ENCODE peak calls at places on chromosomes 16 and 17, in seven cellular contexts. V is uterus, M is ascending aorta, E is upper lobe of right lung, J is tibial artery, A is neural progenitor cell, I is body of pancreas. Q is an unnamed sample.

GRCh38 chr17:77948690-77949114 is 9.8 kb upstream of the TNRC6C start:
- DNase-seq in V (no peak), M (no peak), E (no peak), J (no peak), A (peak), I (no peak), Q (peak)

GRCh38 chr16:65655802-65656201 is 533.9 kb upstream of the CDH11 start:
- DNase-seq in V (no peak), M (no peak), E (no peak), J (no peak), A (peak), I (no peak), Q (no peak)

GRCh38 chr16:88116121-88116900 is 165.1 kb downstream of the BANP start:
- DNase-seq in V (no peak), M (no peak), E (no peak), J (no peak), A (no peak), I (no peak), Q (peak)

GRCh38 chr16:19116711-19117449 is 3.1 kb downstream of the ITPRIPL2 start:
- DNase-seq in V (no peak), M (no peak), E (no peak), J (no peak), A (no peak), I (no peak), Q (no peak)

GRCh38 chr16:73265124-73265838 is 217.4 kb upstream of the ZFHX3 start:
- DNase-seq in V (no peak), M (no peak), E (no peak), J (no peak), A (no peak), I (peak), Q (no peak)

GRCh38 chr16:10130482-10130996 is 51.7 kb downstream of the GRIN2A start:
- DNase-seq in V (no peak), M (no peak), E (no peak), J (no peak), A (no peak), I (no peak), Q (no peak)

GRCh38 chr16:14658063-14658462 is 25.3 kb downstream of the BFAR start:
- DNase-seq in V (no peak), M (no peak), E (no peak), J (no peak), A (no peak), I (no peak), Q (no peak)

GRCh38 chr16:81189100-81189664 is 49.3 kb upstream of the BCO1 start:
- DNase-seq in V (peak), M (no peak), E (peak), J (peak), A (no peak), I (peak), Q (peak)

GRCh38 chr16:5007256-5007655 is 26.5 kb downstream of the NAGPA start:
- DNase-seq in V (no peak), M (no peak), E (no peak), J (no peak), A (no peak), I (no peak), Q (no peak)

GRCh38 chr16:66026211-66026610 is 340.3 kb upstream of the CDH5 start:
- DNase-seq in V (no peak), M (no peak), E (no peak), J (no peak), A (peak), I (no peak), Q (no peak)

GRCh38 chr17:74943808-74944522 is 8.3 kb downstream of the OTOP3 start:
- DNase-seq in V (no peak), M (no peak), E (no peak), J (no peak), A (no peak), I (no peak), Q (no peak)

GRCh38 chr17:14427914-14428639 is 127.2 kb downstream of the HS3ST3B1 start:
- DNase-seq in V (no peak), M (no peak), E (no peak), J (no peak), A (no peak), I (no peak), Q (no peak)

GRCh38 chr17:56358651-56359050 is 205.4 kb downstream of the ANKFN1 start:
- DNase-seq in V (no peak), M (no peak), E (no peak), J (no peak), A (no peak), I (no peak), Q (no peak)

GRCh38 chr17:80365001-80365965 is 49.7 kb upstream of the ENDOV start:
- DNase-seq in V (no peak), M (no peak), E (no peak), J (peak), A (no peak), I (no peak), Q (no peak)

GRCh38 chr17:21345236-21345635 is 30.9 kb upstream of the KCNJ12 start:
- DNase-seq in V (peak), M (no peak), E (peak), J (no peak), A (no peak), I (no peak), Q (no peak)

GRCh38 chr17:18182978-18183333 is 672 bp upstream of the ALKBH5 start:
- DNase-seq in V (peak), M (peak), E (peak), J (peak), A (no peak), I (peak), Q (peak)

DNA sequence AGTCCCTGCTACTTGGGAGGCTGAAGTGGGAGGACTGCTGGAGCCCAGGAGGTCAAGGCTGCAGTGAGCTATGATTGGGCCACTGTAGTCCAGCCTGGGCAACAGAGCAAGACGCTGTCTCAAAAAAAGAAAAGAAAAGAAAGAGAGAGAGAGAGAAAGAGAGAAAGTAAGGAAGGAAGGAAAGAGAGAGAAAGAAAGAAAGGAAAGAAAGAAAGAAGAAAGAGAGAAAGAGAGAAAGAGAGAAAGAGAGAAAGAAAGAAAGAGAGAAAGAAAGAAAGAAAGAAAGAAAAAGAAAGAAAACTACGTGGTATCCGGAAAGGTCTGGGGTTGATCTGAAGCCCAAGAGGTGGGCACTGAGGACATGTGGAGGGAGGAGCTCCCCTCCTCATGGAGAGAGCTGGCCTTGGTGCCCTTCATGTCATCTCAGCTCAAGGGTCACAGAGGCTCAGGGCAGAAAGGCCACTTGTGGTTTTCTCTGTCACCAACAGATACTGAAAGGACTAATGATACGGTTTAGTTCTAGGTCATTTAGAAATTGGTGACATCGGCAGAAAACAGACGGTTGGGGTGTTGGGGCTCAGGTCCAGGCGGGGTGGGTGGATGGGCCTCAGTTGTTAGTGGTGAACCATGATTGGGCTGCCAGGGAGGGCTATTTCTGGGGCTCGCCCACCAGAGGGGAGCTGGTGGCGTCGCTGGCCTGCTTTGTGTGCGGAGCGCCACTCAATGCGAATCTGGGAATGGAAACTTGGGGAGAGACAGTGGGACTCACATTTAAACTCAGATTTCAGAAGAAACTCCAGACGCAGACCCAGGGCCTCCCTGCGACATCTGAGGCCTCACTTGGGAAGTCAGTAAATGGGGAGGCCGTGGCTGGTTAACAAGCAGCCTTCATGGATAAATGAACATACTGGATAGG is 44.6 kb downstream of the FOXL1 start:
- DNase-seq in V (no peak), M (no peak), E (no peak), J (no peak), A (no peak), I (no peak), Q (no peak)
- H3K27ac ChIP-seq in V (no peak), M (no peak), E (no peak), J (no peak), A (no peak), I (no peak), Q (no peak)

DNA sequence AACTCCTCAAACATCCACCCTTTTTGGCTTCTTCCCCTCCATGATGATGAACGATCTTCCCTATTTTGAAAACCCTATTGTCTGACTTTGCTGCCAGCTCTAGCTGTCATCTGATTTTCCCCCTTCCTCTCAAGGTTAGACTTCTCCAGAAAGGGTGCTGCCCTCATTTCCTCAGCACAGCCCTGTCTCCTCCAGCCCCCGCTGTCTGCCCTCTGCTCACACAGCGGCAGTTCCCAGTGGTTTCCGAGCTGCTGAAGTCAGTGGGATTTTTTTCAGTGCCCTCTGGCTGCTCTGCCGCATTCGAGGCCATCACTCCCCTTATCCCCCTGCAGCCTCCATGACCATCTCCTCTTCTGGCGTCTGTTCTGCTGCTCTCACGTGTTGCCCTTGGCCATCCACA is 26.6 kb upstream of the C17orf107 start:
- DNase-seq in V (no peak), M (no peak), E (peak), J (no peak), A (no peak), I (no peak), Q (no peak)
- H3K27ac ChIP-seq in V (no peak), M (no peak), E (peak), J (no peak), A (no peak), I (no peak), Q (peak)

GRCh38 chr17:49121696-49122292 is 10.8 kb upstream of the B4GALNT2 start:
- DNase-seq in V (no peak), M (no peak), E (no peak), J (no peak), A (no peak), I (no peak), Q (no peak)

GRCh38 chr17:49123061-49123460 is 9.5 kb upstream of the B4GALNT2 start:
- DNase-seq in V (no peak), M (no peak), E (no peak), J (no peak), A (no peak), I (no peak), Q (no peak)

GRCh38 chr17:49125449-49125848 is 7.1 kb upstream of the B4GALNT2 start:
- DNase-seq in V (no peak), M (no peak), E (no peak), J (no peak), A (no peak), I (no peak), Q (no peak)

GRCh38 chr17:49117581-49118230 is 14.9 kb upstream of the B4GALNT2 start:
- DNase-seq in V (no peak), M (no peak), E (no peak), J (no peak), A (no peak), I (no peak), Q (no peak)

GRCh38 chr17:49120166-49120565 is 12.4 kb upstream of the B4GALNT2 start:
- DNase-seq in V (no peak), M (no peak), E (no peak), J (no peak), A (no peak), I (no peak), Q (no peak)
- H3K27ac ChIP-seq in V (no peak), M (no peak), E (no peak), J (no peak), A (no peak), I (no peak), Q (no peak)

GRCh38 chr17:35048685-35049379 is 14.7 kb downstream of the RFFL start:
- DNase-seq in V (no peak), M (no peak), E (no peak), J (no peak), A (no peak), I (no peak), Q (no peak)
- H3K27ac ChIP-seq in V (no peak), M (no peak), E (no peak), J (no peak), A (peak), I (peak), Q (peak)

GRCh38 chr17:57927048-57927723 is 28.0 kb downstream of the CUEDC1 start:
- DNase-seq in V (no peak), M (no peak), E (no peak), J (no peak), A (peak), I (peak), Q (no peak)

GRCh38 chr17:57928898-57929297 is 26.3 kb downstream of the CUEDC1 start:
- DNase-seq in V (no peak), M (no peak), E (no peak), J (no peak), A (no peak), I (no peak), Q (no peak)

GRCh38 chr17:57929392-57929791 is 25.8 kb downstream of the CUEDC1 start:
- DNase-seq in V (no peak), M (no peak), E (no peak), J (no peak), A (no peak), I (no peak), Q (no peak)

GRCh38 chr17:57931488-57932137 is 23.6 kb downstream of the CUEDC1 start:
- DNase-seq in V (no peak), M (no peak), E (no peak), J (no peak), A (no peak), I (no peak), Q (no peak)

DNA sequence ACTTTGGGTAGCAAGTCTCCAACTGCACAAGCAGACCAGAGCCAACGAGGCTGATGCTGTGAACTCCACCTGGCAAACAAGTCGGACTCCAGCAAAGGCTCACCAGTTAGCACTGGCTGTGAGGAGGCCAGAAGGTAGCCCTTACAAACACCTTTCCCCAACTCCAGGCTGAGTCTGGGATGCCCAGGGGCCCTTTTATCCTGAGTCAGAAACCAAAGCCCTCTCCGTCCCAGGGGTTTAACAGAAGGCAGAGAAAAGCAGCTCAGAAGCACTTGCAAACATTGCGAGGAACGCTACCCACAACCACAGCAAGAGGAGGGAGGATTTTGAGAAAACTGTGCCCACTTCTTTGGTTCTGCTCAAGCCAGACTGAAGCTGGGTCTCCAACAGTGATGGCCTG is 25.0 kb downstream of the CUEDC1 start:
- DNase-seq in V (no peak), M (no peak), E (no peak), J (no peak), A (no peak), I (no peak), Q (no peak)
- H3K27ac ChIP-seq in V (peak), M (peak), E (no peak), J (no peak), A (no peak), I (no peak), Q (peak)

GRCh38 chr16:57618306-57619132 is 9.9 kb upstream of the ADGRG1 start:
- DNase-seq in V (no peak), M (no peak), E (peak), J (no peak), A (no peak), I (peak), Q (no peak)
- H3K27ac ChIP-seq in V (no peak), M (no peak), E (no peak), J (no peak), A (no peak), I (peak), Q (no peak)

GRCh38 chr17:73703216-73703615 is 59.0 kb upstream of the SDK2 start:
- DNase-seq in V (no peak), M (no peak), E (no peak), J (no peak), A (peak), I (no peak), Q (no peak)

GRCh38 chr17:73696251-73696650 is 52.0 kb upstream of the SDK2 start:
- DNase-seq in V (no peak), M (no peak), E (no peak), J (no peak), A (no peak), I (no peak), Q (no peak)

GRCh38 chr17:73697872-73698271 is 53.6 kb upstream of the SDK2 start:
- DNase-seq in V (no peak), M (no peak), E (no peak), J (no peak), A (no peak), I (no peak), Q (no peak)

GRCh38 chr17:73695035-73695738 is 50.9 kb upstream of the SDK2 start:
- DNase-seq in V (no peak), M (no peak), E (no peak), J (no peak), A (no peak), I (no peak), Q (no peak)

DNA sequence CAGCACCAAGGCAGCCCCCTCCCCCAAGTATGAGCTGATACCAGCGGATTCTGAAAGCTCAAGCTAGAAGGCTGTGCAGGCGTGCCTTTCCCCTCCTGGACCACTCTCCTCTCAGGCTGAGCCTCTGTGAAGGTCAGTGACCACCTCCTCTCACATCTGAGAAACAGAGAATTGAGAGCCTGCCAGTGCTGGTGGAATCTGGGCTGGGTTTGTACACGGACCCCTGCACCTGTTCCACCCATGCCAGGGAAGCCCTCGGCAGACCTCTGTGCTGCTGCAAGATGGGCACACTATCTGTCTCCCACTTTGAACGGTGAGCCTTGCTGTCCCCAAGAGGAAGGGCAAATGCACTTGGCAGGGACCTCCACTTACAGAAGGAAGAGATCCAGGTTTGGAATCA is 54.7 kb upstream of the SDK2 start:
- DNase-seq in V (no peak), M (no peak), E (no peak), J (no peak), A (no peak), I (no peak), Q (no peak)
- H3K27ac ChIP-seq in V (no peak), M (no peak), E (no peak), J (no peak), A (no peak), I (no peak), Q (no peak)

GRCh38 chr16:56640076-56640475 is 1.6 kb downstream of the MT1A start:
- DNase-seq in V (no peak), M (no peak), E (no peak), J (no peak), A (no peak), I (no peak), Q (no peak)

GRCh38 chr16:56637814-56638750 is at the start of gene MT1A:
- DNase-seq in V (peak), M (peak), E (peak), J (peak), A (peak), I (peak), Q (no peak)

GRCh38 chr16:56636616-56637413 is 1.7 kb upstream of the MT1A start:
- DNase-seq in V (no peak), M (no peak), E (no peak), J (no peak), A (no peak), I (no peak), Q (no peak)

GRCh38 chr16:56641166-56641565 is 2.7 kb downstream of the MT1A start:
- DNase-seq in V (no peak), M (no peak), E (no peak), J (no peak), A (no peak), I (no peak), Q (no peak)

DNA sequence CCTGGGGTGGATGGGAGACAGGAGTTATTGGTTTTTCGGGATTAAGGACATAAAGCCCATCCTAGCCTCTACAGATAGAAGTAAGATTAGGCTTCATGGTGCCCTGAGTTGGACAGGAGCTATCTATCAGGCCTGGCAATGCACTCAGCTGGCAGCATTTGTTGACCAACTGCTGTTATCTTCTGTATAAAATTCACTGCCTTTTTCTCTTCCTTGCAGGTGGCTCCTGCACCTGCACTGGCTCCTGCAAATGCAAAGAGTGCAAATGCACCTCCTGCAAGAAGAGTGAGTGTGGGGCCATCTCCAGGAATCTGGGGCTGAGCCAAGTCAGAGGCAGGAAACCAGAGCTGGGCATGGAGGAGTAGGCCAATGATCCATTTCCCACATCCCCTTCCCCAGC is 579 bp downstream of the MT1A start:
- DNase-seq in V (no peak), M (no peak), E (no peak), J (no peak), A (no peak), I (no peak), Q (no peak)
- H3K27ac ChIP-seq in V (no peak), M (peak), E (no peak), J (peak), A (no peak), I (no peak), Q (no peak)

Q was measured in substantia nigra.